ENCODE peak calls at places on chromosomes 16 and 17, in seven cellular contexts. Z is cardiac fibroblast, G is breast epithelium, A is endothelial cell of umbilical vein, Y is GM12878, O is H7, H is BJ. K is an unnamed sample.

GRCh38 chr16:6081320-6081976 is 983.9 kb upstream of the EEF2KMT start:
- DNase-seq in Y (no peak), O (peak; percentile 66), A (no peak), Z (no peak), G (no peak), H (no peak), K (no peak)

GRCh38 chr16:86982347-86982596 is 334.9 kb downstream of the C16orf95 start:
- DNase-seq in Y (no peak), O (no peak), G (peak; percentile 25), H (no peak), Z (no peak), A (no peak), K (no peak)

GRCh38 chr17:46730679-46731078 is 87.8 kb downstream of the WNT3 start:
- DNase-seq in G (no peak), H (no peak), Y (no peak), O (no peak), Z (no peak), A (no peak), K (no peak)

GRCh38 chr16:67068212-67068753 is 39.3 kb downstream of the CBFB start:
- DNase-seq in Y (no peak), Z (no peak), O (no peak), H (no peak), G (no peak), A (no peak), K (no peak)

GRCh38 chr17:36591434-36592315 is at the start of gene DHRS11:
- DNase-seq in Y (no peak), A (peak; percentile 80), G (peak; percentile 70), O (peak; percentile 99), H (no peak), Z (peak; percentile 77), K (no peak)

GRCh38 chr16:29857133-29857760 is 5.8 kb downstream of the CDIPT start:
- DNase-seq in Z (peak; percentile 67), H (peak; percentile 73), Y (no peak), O (no peak), A (no peak), G (no peak), K (peak; percentile 37)

GRCh38 chr16:5736209-5736608 is 638.6 kb upstream of the EEF2KMT start:
- DNase-seq in A (no peak), Y (no peak), O (no peak), G (no peak), H (no peak), Z (no peak), K (no peak)

GRCh38 chr17:10429416-10430045 is 7.8 kb upstream of the MYH8 start:
- DNase-seq in Y (no peak), A (no peak), H (peak; percentile 28), G (no peak), Z (peak; percentile 6), O (no peak), K (no peak)

GRCh38 chr16:15765880-15766279 is 90.9 kb downstream of the MYH11 start:
- DNase-seq in A (peak; percentile 44), H (no peak), G (no peak), Y (peak; percentile 74), Z (peak; percentile 42), O (peak; percentile 62), K (no peak)

GRCh38 chr16:58638148-58639036 is 8.8 kb upstream of the CNOT1 start:
- DNase-seq in O (peak; percentile 50), A (peak; percentile 21), Z (peak; percentile 91), G (no peak), H (peak; percentile 70), Y (no peak), K (peak; percentile 63)

GRCh38 chr16:88628512-88628974 is 9.8 kb upstream of the IL17C start:
- DNase-seq in H (no peak), G (no peak), Z (no peak), A (peak; percentile 14), Y (no peak), O (peak; percentile 95), K (no peak)

GRCh38 chr16:49637933-49638695 is 217.8 kb downstream of the ZNF423 start:
- DNase-seq in A (no peak), Z (no peak), H (no peak), O (no peak), G (no peak), Y (no peak), K (no peak)

GRCh38 chr17:39144414-39144813 is 7.0 kb downstream of the PLXDC1 start:
- DNase-seq in Y (no peak), H (peak; percentile 64), G (peak; percentile 84), O (peak; percentile 20), Z (peak; percentile 90), A (no peak), K (peak; percentile 69)

GRCh38 chr16:84412262-84412661 is 43.9 kb downstream of the ATP2C2 start:
- DNase-seq in O (no peak), A (no peak), G (no peak), Z (no peak), H (no peak), Y (no peak), K (no peak)

GRCh38 chr16:1276580-1276878 is 20.7 kb downstream of the TPSD1 start:
- DNase-seq in Y (no peak), O (peak; percentile 61), Z (no peak), A (no peak), G (no peak), H (no peak), K (no peak)

GRCh38 chr17:43211480-43212402 is at the start of gene TMEM106A:
- DNase-seq in O (peak; percentile 97), H (peak; percentile 28), A (peak; percentile 87), Z (peak; percentile 92), Y (peak; percentile 59), G (peak; percentile 82), K (peak; percentile 68)

GRCh38 chr17:10976401-10976800 is 138.5 kb upstream of the PIRT start:
- DNase-seq in G (no peak), Z (no peak), A (no peak), H (no peak), O (no peak), Y (no peak), K (no peak)

GRCh38 chr17:16516594-16517018 is 24.6 kb upstream of the LRRC75A start:
- DNase-seq in Y (no peak), Z (peak; percentile 75), G (no peak), H (peak; percentile 23), A (peak; percentile 62), O (peak; percentile 40), K (no peak)

GRCh38 chr17:60095381-60095780 is 16.7 kb upstream of the HEATR6 start:
- DNase-seq in O (no peak), Y (no peak), Z (no peak), A (no peak), G (no peak), H (no peak), K (no peak)

GRCh38 chr16:53417011-53417410 is 17.3 kb upstream of the RBL2 start:
- DNase-seq in Z (peak; percentile 40), G (no peak), H (no peak), O (peak; percentile 49), A (no peak), Y (no peak), K (no peak)
- H3K4me3 ChIP-seq in Z (no peak overlapping the region), G (no peak overlapping the region), H (no peak overlapping the region), O (no peak overlapping the region), A (no peak overlapping the region), Y (peak overlapping the region; percentile 6), K (no peak overlapping the region)

DNA sequence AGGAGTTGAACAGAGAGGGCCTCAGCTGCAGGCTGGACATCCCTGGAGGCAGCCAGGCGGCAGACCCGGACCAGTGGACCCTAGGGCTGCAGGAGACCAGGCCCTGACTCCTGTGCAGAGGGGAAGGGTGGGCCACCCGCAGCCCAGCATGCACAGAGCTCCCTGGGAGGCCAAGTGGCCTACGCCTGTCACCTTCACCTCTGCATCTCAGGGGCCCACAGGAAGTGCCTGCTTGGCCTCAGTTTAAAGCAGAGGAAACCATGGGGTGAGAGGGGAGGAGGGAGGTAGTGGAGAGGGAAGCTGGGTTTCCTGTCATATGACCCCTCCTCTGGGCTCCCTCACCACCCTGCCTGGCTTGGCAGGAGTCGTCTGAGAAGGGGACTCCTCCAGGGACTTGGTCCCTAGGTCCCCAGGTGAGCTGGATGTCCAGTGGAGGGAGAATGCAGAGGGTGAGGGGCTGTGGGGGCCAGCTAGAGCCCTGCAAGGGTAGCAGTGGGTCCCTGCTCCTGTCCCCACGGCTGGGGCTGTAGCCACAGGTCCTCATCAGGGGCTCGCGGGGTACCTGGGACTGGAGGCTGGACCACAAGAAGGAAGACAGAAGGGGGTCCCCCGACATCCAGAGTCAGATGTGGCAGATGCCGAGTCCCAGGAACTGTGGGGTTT is at the start of gene TMC8:
- DNase-seq in Y (no peak), G (no peak), H (no peak), A (no peak), O (peak; percentile 70), Z (no peak), K (no peak)
- H3K4me3 ChIP-seq in Y (peak within 1 kb of the TSS; percentile 94), G (peak within 1 kb of the TSS; percentile 47), H (no peak within 1 kb of the TSS), A (no peak within 1 kb of the TSS), O (peak within 1 kb of the TSS; percentile 39), Z (no peak within 1 kb of the TSS), K (no peak within 1 kb of the TSS)

DNA sequence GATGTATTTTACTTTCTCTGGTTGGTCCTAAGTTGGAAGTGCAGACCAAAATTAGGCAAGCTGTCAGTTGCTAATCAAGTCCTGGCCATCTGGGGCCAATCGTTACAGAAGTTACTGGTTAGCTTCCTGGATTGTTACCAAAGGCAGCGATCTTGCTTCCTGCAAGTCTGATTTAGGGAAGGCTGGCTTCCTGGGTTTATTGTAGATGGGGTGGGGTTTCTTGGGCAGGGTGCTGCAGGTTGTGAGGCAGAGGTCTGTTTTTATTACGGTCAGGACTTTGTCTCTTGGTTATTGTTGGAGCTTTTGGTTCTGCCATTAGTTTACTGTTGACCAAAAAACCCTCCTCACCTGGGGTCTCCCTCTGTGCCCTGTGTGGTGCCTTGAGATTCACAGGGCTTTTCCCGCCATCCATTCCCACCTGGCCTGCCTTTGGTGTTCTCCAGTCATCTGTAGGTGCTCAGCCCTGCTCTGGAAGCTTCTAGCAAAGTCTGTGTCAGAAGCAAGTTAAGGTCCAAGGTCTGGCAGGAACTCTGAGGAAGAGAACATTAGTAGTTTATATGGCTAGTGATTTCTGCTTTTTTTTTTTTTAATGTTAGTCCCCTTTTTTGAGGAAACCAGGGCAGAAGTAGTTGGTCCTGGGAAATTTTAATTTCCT is 37.0 kb downstream of the SLC47A1 start:
- DNase-seq in Z (no peak), O (no peak), Y (no peak), H (no peak), G (no peak), A (no peak), K (no peak)
- H3K4me3 ChIP-seq in Z (no peak overlapping the region), O (no peak overlapping the region), Y (no peak overlapping the region), H (no peak overlapping the region), G (no peak overlapping the region), A (no peak overlapping the region), K (no peak overlapping the region)

GRCh38 chr16:73142995-73143394 is 95.1 kb upstream of the ZFHX3 start:
- DNase-seq in G (no peak), O (no peak), Y (no peak), Z (no peak), H (no peak), A (no peak), K (no peak)
- H3K4me3 ChIP-seq in G (no peak overlapping the region), O (no peak overlapping the region), Y (no peak overlapping the region), Z (no peak overlapping the region), H (no peak overlapping the region), A (no peak overlapping the region), K (no peak overlapping the region)